ENCODE peak calls at places on chromosomes 4 and X, in nine cellular contexts. O is suprapubic skin, Z is breast epithelium, G is HCT116, Y is HL-60, S is SK-N-SH, L is stomach, W is sigmoid colon, N is Panc1. C is an unnamed sample.

GRCh38 chr4:170114636-170115035 is 24.9 kb upstream of the AADAT start:
- DNase-seq in O (no peak), Z (no peak), G (no peak), Y (no peak), S (no peak), L (no peak), W (no peak), N (no peak), C (no peak)

GRCh38 chr4:15600176-15600575 is 55.0 kb downstream of the FBXL5 start:
- DNase-seq in O (no peak), Z (no peak), G (no peak), Y (no peak), S (no peak), L (no peak), W (no peak), N (no peak), C (no peak)

GRCh38 chr4:112562254-112562653 is 46.3 kb upstream of the NEUROG2 start:
- DNase-seq in O (no peak), Z (no peak), G (no peak), Y (no peak), S (no peak), L (no peak), W (no peak), N (no peak), C (no peak)

GRCh38 chr4:4395849-4396627 is 9.1 kb downstream of the NSG1 start:
- DNase-seq in O (no peak), Z (no peak), G (no peak), Y (peak; percentile 57), S (peak; percentile 61), L (no peak), W (no peak), N (no peak), C (no peak)

GRCh38 chrX:93422693-93423092 is 250.7 kb downstream of the NAP1L3 start:
- DNase-seq in O (no peak), Z (no peak), G (no peak), Y (peak; percentile 23), S (peak; percentile 19), L (no peak), W (no peak), N (no peak), C (no peak)

GRCh38 chr4:57351716-57352115 is 241.5 kb upstream of the IGFBP7 start:
- DNase-seq in O (no peak), Z (no peak), G (no peak), Y (no peak), S (no peak), L (no peak), W (no peak), N (no peak), C (no peak)

GRCh38 chr4:157674699-157675098 is 454.2 kb downstream of the GRIA2 start:
- DNase-seq in O (no peak), Z (no peak), G (no peak), Y (no peak), S (no peak), L (no peak), W (no peak), N (no peak), C (no peak)

GRCh38 chr4:124711469-124712416 is 789 bp downstream of the ANKRD50 start:
- DNase-seq in O (peak; percentile 85), Z (peak; percentile 61), G (peak; percentile 41), Y (peak; percentile 78), S (peak; percentile 88), L (peak; percentile 55), W (peak; percentile 73), N (no peak), C (peak; percentile 57)

GRCh38 chr4:153789741-153790651 is 1.1 kb upstream of the SFRP2 start:
- DNase-seq in O (no peak), Z (no peak), G (no peak), Y (no peak), S (peak; percentile 38), L (no peak), W (peak; percentile 63), N (no peak), C (no peak)

GRCh38 chr4:153792893-153793227 is 4.0 kb upstream of the SFRP2 start:
- DNase-seq in O (no peak), Z (no peak), G (no peak), Y (no peak), S (no peak), L (no peak), W (no peak), N (no peak), C (no peak)

GRCh38 chr4:153790962-153791551 is 2.2 kb upstream of the SFRP2 start:
- DNase-seq in O (peak; percentile 80), Z (no peak), G (no peak), Y (no peak), S (peak; percentile 78), L (no peak), W (peak; percentile 71), N (no peak), C (no peak)

GRCh38 chr4:153794001-153794400 is 5.1 kb upstream of the SFRP2 start:
- DNase-seq in O (no peak), Z (no peak), G (no peak), Y (no peak), S (no peak), L (no peak), W (no peak), N (no peak), C (no peak)

GRCh38 chr4:153792007-153792892 is 3.4 kb upstream of the SFRP2 start:
- DNase-seq in O (no peak), Z (no peak), G (no peak), Y (peak; percentile 18), S (peak; percentile 82), L (no peak), W (peak; percentile 84), N (no peak), C (no peak)
- TF ChIP-seq POLR2AphosphoS5 in O (no peak), Z (no peak), G (no peak), Y (no peak), S (no peak), L (no peak), W (no peak), N (no peak), C (no peak)

GRCh38 chr4:66687393-66687971 is 857.8 kb downstream of the CENPC start:
- DNase-seq in O (no peak), Z (no peak), G (no peak), Y (no peak), S (no peak), L (no peak), W (no peak), N (no peak), C (no peak)

GRCh38 chr4:66691101-66691500 is 854.2 kb downstream of the CENPC start:
- DNase-seq in O (no peak), Z (no peak), G (no peak), Y (no peak), S (no peak), L (no peak), W (no peak), N (no peak), C (no peak)

GRCh38 chr4:66693694-66694093 is 851.6 kb downstream of the CENPC start:
- DNase-seq in O (no peak), Z (no peak), G (no peak), Y (no peak), S (no peak), L (no peak), W (no peak), N (no peak), C (no peak)

GRCh38 chr4:66688674-66689073 is 856.6 kb downstream of the CENPC start:
- DNase-seq in O (no peak), Z (no peak), G (no peak), Y (no peak), S (peak; percentile 2), L (no peak), W (no peak), N (no peak), C (no peak)
- TF ChIP-seq CTCF in O (no peak), Z (no peak), G (no peak), Y (no peak), S (peak; percentile 58), L (no peak), W (peak; percentile 25), N (peak; percentile 26), C (no peak)

GRCh38 chr4:184232212-184232611 is 14.5 kb upstream of the ENPP6 start:
- DNase-seq in O (no peak), Z (no peak), G (no peak), Y (no peak), S (no peak), L (no peak), W (no peak), N (no peak), C (no peak)
- TF ChIP-seq POLR2AphosphoS5 in O (no peak), Z (no peak), G (no peak), Y (no peak), S (no peak), L (no peak), W (no peak), N (no peak), C (no peak)

GRCh38 chr4:66169341-66169740 is 499.1 kb upstream of the EPHA5 start:
- DNase-seq in O (no peak), Z (no peak), G (no peak), Y (no peak), S (peak; percentile 1), L (no peak), W (no peak), N (no peak), C (no peak)
- TF ChIP-seq CTCF in O (no peak), Z (no peak), G (no peak), Y (no peak), S (peak; percentile 53), L (no peak), W (no peak), N (no peak), C (no peak)

DNA sequence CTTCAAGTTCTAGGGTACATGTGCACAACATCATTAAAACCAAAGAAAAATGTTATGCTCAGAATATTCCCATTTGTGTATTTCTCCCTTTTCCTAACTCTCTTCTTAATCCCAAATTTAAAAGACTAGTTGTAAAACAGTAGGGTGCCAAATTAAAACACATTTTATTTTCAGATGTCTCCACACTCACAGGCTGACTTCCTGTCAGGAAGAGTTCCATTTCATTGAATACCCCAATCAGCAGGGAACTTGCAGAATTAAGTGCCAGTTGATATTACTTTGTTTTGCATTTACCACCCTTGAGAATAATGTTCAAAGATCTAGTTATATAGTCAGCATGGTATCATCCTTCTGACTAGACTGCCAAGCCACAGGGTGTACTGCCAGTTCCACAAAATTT is 207.9 kb downstream of the MAB21L2 start:
- DNase-seq in O (no peak), Z (no peak), G (no peak), Y (no peak), S (no peak), L (no peak), W (no peak), N (no peak), C (no peak)
- TF ChIP-seq POLR2AphosphoS5 in O (no peak), Z (no peak), G (no peak), Y (no peak), S (no peak), L (no peak), W (no peak), N (no peak), C (no peak)

GRCh38 chrX:46642145-46642544 is 68.6 kb downstream of the CHST7 start:
- DNase-seq in O (no peak), Z (no peak), G (no peak), Y (peak; percentile 11), S (peak; percentile 15), L (no peak), W (no peak), N (no peak), C (no peak)
- TF ChIP-seq CTCF in O (peak; percentile 25), Z (peak; percentile 39), G (peak; percentile 11), Y (no peak), S (peak; percentile 52), L (peak; percentile 27), W (peak; percentile 11), N (peak; percentile 54), C (peak; percentile 29)

C was measured in prostate gland.